ENCODE peak calls at places on chromosomes 6 and 20, in four cellular contexts. H, M, F and B are unnamed samples.

GRCh38 chr6:83168556-83168955 is 24.5 kb downstream of the PGM3 start:
- DNase-seq in H (no peak), M (no peak), F (no peak), B (no peak)

GRCh38 chr6:143536461-143536865 is 24.9 kb upstream of the FUCA2 start:
- DNase-seq in H (peak), M (no peak), F (peak), B (no peak)

GRCh38 chr20:2093200-2093781 is 8.3 kb upstream of the STK35 start:
- DNase-seq in H (peak), M (no peak), F (peak), B (no peak)

GRCh38 chr6:10416863-10417641 is 2.2 kb upstream of the TFAP2A start:
- DNase-seq in H (no peak), M (no peak), F (no peak), B (no peak)

GRCh38 chr6:19905584-19905983 is 68.4 kb downstream of the ID4 start:
- DNase-seq in H (no peak), M (no peak), F (no peak), B (no peak)

GRCh38 chr6:168035098-168035660 is 37.7 kb downstream of the KIF25 start:
- DNase-seq in H (no peak), M (peak), F (no peak), B (peak)

GRCh38 chr6:107657373-107657754 is 166.7 kb downstream of the SCML4 start:
- DNase-seq in H (no peak), M (no peak), F (no peak), B (no peak)

GRCh38 chr6:30782425-30783014 is 38.2 kb upstream of the IER3 start:
- DNase-seq in H (no peak), M (no peak), F (no peak), B (no peak)

GRCh38 chr6:22526753-22527152 is 42.6 kb upstream of the HDGFL1 start:
- DNase-seq in H (no peak), M (no peak), F (no peak), B (no peak)

GRCh38 chr20:58543274-58543673 is 28.1 kb upstream of the APCDD1L start:
- DNase-seq in H (no peak), M (no peak), F (no peak), B (no peak)

GRCh38 chr6:108896111-108896661 is 48.0 kb downstream of the ARMC2 start:
- DNase-seq in H (no peak), M (peak), F (no peak), B (no peak)

GRCh38 chr6:140205795-140206593 is 831.5 kb upstream of the CITED2 start:
- DNase-seq in H (no peak), M (no peak), F (no peak), B (no peak)

GRCh38 chr6:166040292-166040691 is 127.4 kb downstream of the TBXT start:
- DNase-seq in H (no peak), M (no peak), F (no peak), B (no peak)

GRCh38 chr20:39266989-39267388 is 304.8 kb downstream of the DHX35 start:
- DNase-seq in H (no peak), M (no peak), F (no peak), B (no peak)

GRCh38 chr6:79510707-79511106 is 26.5 kb downstream of the LCA5 start:
- DNase-seq in H (no peak), M (no peak), F (no peak), B (no peak)

GRCh38 chr6:63268574-63268973 is 51.2 kb downstream of the LGSN start:
- DNase-seq in H (no peak), M (no peak), F (no peak), B (no peak)

GRCh38 chr6:1607557-1608221 is 2.0 kb upstream of the FOXC1 start:
- DNase-seq in H (peak), M (no peak), F (no peak), B (no peak)

GRCh38 chr6:154478021-154478651 is 32.3 kb downstream of the CNKSR3 start:
- DNase-seq in H (no peak), M (no peak), F (no peak), B (no peak)

GRCh38 chr6:109315331-109316129 is 66.7 kb downstream of the CD164 start:
- DNase-seq in H (no peak), M (no peak), F (no peak), B (no peak)

GRCh38 chr6:36997811-36998722 is 7.4 kb upstream of the FGD2 start:
- DNase-seq in H (peak), M (no peak), F (no peak), B (peak)

GRCh38 chr6:145626857-145627256 is 108.5 kb downstream of the EPM2A start:
- DNase-seq in H (no peak), M (peak), F (no peak), B (no peak)

GRCh38 chr6:116253505-116254296 is at the start of gene TSPYL4:
- DNase-seq in H (peak), M (peak), F (peak), B (peak)

GRCh38 chr6:56840467-56841371 is 114.2 kb upstream of the BEND6 start:
- DNase-seq in H (no peak), M (no peak), F (no peak), B (no peak)

GRCh38 chr20:62625921-62626547 is 16.3 kb upstream of the SLCO4A1 start:
- DNase-seq in H (no peak), M (no peak), F (no peak), B (no peak)

GRCh38 chr20:1381753-1382591 is 10.9 kb downstream of the FKBP1A start:
- DNase-seq in H (peak), M (no peak), F (no peak), B (peak)

GRCh38 chr20:23136893-23137745 is 51.0 kb upstream of the CD93 start:
- DNase-seq in H (no peak), M (no peak), F (no peak), B (no peak)

GRCh38 chr6:125729983-125730382 is 19.4 kb upstream of the HEY2 start:
- DNase-seq in H (no peak), M (no peak), F (no peak), B (no peak)

GRCh38 chr6:40312213-40313015 is 274.8 kb downstream of the LRFN2 start:
- DNase-seq in H (no peak), M (no peak), F (no peak), B (no peak)